ENCODE peak calls at places on chromosomes 13 and 19, in seven cellular contexts. One of them, this sample, is unnamed.

GRCh38 chr19:33510728-33511255 is 10.8 kb downstream of the PEPD start:
- DNase-seq in prostate gland: no peak
- DNase-seq in tibial nerve: no peak
- DNase-seq in lower leg skin: no peak
- DNase-seq in ovary: no peak
- DNase-seq in body of pancreas: no peak
- DNase-seq in HCT116: no peak
- DNase-seq in this sample: no peak

GRCh38 chr19:16764280-16764679 is 44.6 kb downstream of the NWD1 start:
- DNase-seq in prostate gland: no peak
- DNase-seq in tibial nerve: no peak
- DNase-seq in lower leg skin: no peak
- DNase-seq in ovary: no peak
- DNase-seq in body of pancreas: no peak
- DNase-seq in HCT116: no peak
- DNase-seq in this sample: no peak

GRCh38 chr13:34064456-34065205 is 246.7 kb downstream of the RFC3 start:
- DNase-seq in prostate gland: no peak
- DNase-seq in tibial nerve: no peak
- DNase-seq in lower leg skin: no peak
- DNase-seq in ovary: no peak
- DNase-seq in body of pancreas: no peak
- DNase-seq in HCT116: no peak
- DNase-seq in this sample: no peak

GRCh38 chr13:29369060-29369743 is 226.3 kb downstream of the SLC7A1 start:
- DNase-seq in prostate gland: peak
- DNase-seq in tibial nerve: no peak
- DNase-seq in lower leg skin: no peak
- DNase-seq in ovary: no peak
- DNase-seq in body of pancreas: no peak
- DNase-seq in HCT116: peak
- DNase-seq in this sample: peak

GRCh38 chr13:112587359-112587766 is 590 bp downstream of the TUBGCP3 start:
- DNase-seq in prostate gland: peak
- DNase-seq in tibial nerve: peak
- DNase-seq in lower leg skin: peak
- DNase-seq in ovary: peak
- DNase-seq in body of pancreas: peak
- DNase-seq in HCT116: peak
- DNase-seq in this sample: peak

GRCh38 chr19:43631491-43631890 is 8.2 kb downstream of the CADM4 start:
- DNase-seq in prostate gland: no peak
- DNase-seq in tibial nerve: no peak
- DNase-seq in lower leg skin: no peak
- DNase-seq in ovary: no peak
- DNase-seq in body of pancreas: no peak
- DNase-seq in HCT116: no peak
- DNase-seq in this sample: no peak

GRCh38 chr19:42122691-42123607 is 9.3 kb downstream of the POU2F2 start:
- DNase-seq in prostate gland: no peak
- DNase-seq in tibial nerve: no peak
- DNase-seq in lower leg skin: no peak
- DNase-seq in ovary: no peak
- DNase-seq in body of pancreas: no peak
- DNase-seq in HCT116: no peak
- DNase-seq in this sample: no peak

GRCh38 chr13:42992585-42993122 is 613 bp upstream of the EPSTI1 start:
- DNase-seq in prostate gland: no peak
- DNase-seq in tibial nerve: no peak
- DNase-seq in lower leg skin: no peak
- DNase-seq in ovary: no peak
- DNase-seq in body of pancreas: no peak
- DNase-seq in HCT116: no peak
- DNase-seq in this sample: no peak

GRCh38 chr13:97030705-97031452 is 36.6 kb upstream of the OXGR1 start:
- DNase-seq in prostate gland: no peak
- DNase-seq in tibial nerve: no peak
- DNase-seq in lower leg skin: no peak
- DNase-seq in ovary: no peak
- DNase-seq in body of pancreas: no peak
- DNase-seq in HCT116: peak
- DNase-seq in this sample: peak

GRCh38 chr19:370641-371330 is 26.2 kb upstream of the MIER2 start:
- DNase-seq in prostate gland: no peak
- DNase-seq in tibial nerve: no peak
- DNase-seq in lower leg skin: peak
- DNase-seq in ovary: peak
- DNase-seq in body of pancreas: no peak
- DNase-seq in HCT116: no peak
- DNase-seq in this sample: no peak

GRCh38 chr19:29690842-29691241 is 24.2 kb downstream of the C19orf12 start:
- DNase-seq in prostate gland: no peak
- DNase-seq in tibial nerve: no peak
- DNase-seq in lower leg skin: no peak
- DNase-seq in ovary: no peak
- DNase-seq in body of pancreas: no peak
- DNase-seq in HCT116: peak
- DNase-seq in this sample: peak

GRCh38 chr19:29686285-29686805 is 21.1 kb downstream of the PLEKHF1 start:
- DNase-seq in prostate gland: no peak
- DNase-seq in tibial nerve: no peak
- DNase-seq in lower leg skin: no peak
- DNase-seq in ovary: no peak
- DNase-seq in body of pancreas: no peak
- DNase-seq in HCT116: no peak
- DNase-seq in this sample: no peak

GRCh38 chr19:29687897-29688728 is 22.9 kb downstream of the PLEKHF1 start:
- DNase-seq in prostate gland: no peak
- DNase-seq in tibial nerve: no peak
- DNase-seq in lower leg skin: no peak
- DNase-seq in ovary: no peak
- DNase-seq in body of pancreas: no peak
- DNase-seq in HCT116: no peak
- DNase-seq in this sample: peak

GRCh38 chr19:29685326-29685725 is 20.1 kb downstream of the PLEKHF1 start:
- DNase-seq in prostate gland: peak
- DNase-seq in tibial nerve: no peak
- DNase-seq in lower leg skin: no peak
- DNase-seq in ovary: no peak
- DNase-seq in body of pancreas: no peak
- DNase-seq in HCT116: no peak
- DNase-seq in this sample: no peak

DNA sequence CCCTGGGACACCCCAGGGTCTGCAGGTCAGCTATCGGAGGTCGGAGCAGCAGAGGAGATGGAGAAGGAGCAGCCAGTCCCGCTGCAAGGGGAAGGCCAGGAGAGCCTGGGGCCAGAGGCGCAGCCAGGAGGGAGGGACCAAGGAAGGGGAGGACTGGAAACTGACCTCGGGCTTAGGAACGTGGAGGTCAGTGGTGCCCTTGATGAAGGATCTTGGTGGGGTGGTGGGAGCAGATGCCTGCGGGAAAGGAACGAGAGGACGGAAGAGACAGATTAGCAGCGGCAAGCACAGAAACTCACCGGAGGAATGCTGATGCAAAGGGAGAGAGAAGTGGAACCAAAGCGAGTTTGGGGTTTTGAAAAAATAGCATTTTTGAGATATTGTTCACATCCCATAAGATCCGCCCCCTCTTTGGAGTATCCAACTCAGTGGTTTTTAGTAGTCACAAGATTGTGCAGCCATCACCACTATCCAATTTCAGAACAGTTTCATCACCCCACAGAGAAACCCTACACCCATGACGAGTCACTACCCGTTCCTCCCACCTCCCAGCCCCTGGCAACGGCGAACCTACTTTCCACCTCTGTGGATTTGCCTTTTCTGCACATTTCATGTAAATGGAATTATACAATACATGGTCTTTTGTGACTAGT is 22.1 kb downstream of the PLEKHF1 start:
- DNase-seq in prostate gland: no peak
- DNase-seq in tibial nerve: peak
- DNase-seq in lower leg skin: peak
- DNase-seq in ovary: peak
- DNase-seq in body of pancreas: no peak
- DNase-seq in HCT116: no peak
- DNase-seq in this sample: peak
- TF ChIP-seq POLR2A in prostate gland: no peak
- TF ChIP-seq POLR2A in tibial nerve: no peak
- TF ChIP-seq POLR2A in lower leg skin: no peak
- TF ChIP-seq POLR2A in ovary: peak
- TF ChIP-seq POLR2A in body of pancreas: no peak
- TF ChIP-seq POLR2A in HCT116: no peak
- TF ChIP-seq POLR2A in this sample: no peak

DNA sequence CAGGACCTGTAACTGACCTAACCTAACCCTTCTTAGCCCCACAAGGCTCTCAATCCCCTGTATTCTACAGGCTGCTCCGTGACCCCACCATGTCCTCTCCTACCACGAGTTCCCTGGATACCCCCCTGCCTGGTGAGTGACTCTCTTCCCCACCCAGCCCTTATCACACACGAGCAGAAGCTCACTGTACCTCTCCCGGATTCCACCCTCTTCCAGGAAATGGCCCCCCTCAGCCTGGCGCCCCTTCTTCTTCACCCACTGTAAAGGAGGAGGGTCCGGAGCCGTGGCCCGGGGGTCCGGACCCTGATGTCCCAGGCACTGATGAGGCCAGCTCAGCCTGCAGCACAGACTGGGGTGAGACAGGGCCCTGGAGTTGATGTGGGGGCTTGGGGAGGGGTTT is 1.3 kb downstream of the NR1H2 start:
- DNase-seq in prostate gland: no peak
- DNase-seq in tibial nerve: no peak
- DNase-seq in lower leg skin: no peak
- DNase-seq in ovary: no peak
- DNase-seq in body of pancreas: peak
- DNase-seq in HCT116: no peak
- DNase-seq in this sample: peak
- TF ChIP-seq POLR2A in prostate gland: no peak
- TF ChIP-seq POLR2A in tibial nerve: no peak
- TF ChIP-seq POLR2A in lower leg skin: no peak
- TF ChIP-seq POLR2A in ovary: no peak
- TF ChIP-seq POLR2A in body of pancreas: no peak
- TF ChIP-seq POLR2A in HCT116: no peak
- TF ChIP-seq POLR2A in this sample: peak

GRCh38 chr13:65057986-65058385 is 2172.2 kb downstream of the PCDH9 start:
- DNase-seq in prostate gland: no peak
- DNase-seq in tibial nerve: no peak
- DNase-seq in lower leg skin: no peak
- DNase-seq in ovary: no peak
- DNase-seq in body of pancreas: no peak
- DNase-seq in HCT116: no peak
- DNase-seq in this sample: no peak
- TF ChIP-seq POLR2A in prostate gland: no peak
- TF ChIP-seq POLR2A in tibial nerve: no peak
- TF ChIP-seq POLR2A in lower leg skin: no peak
- TF ChIP-seq POLR2A in ovary: no peak
- TF ChIP-seq POLR2A in body of pancreas: no peak
- TF ChIP-seq POLR2A in HCT116: no peak
- TF ChIP-seq POLR2A in this sample: no peak

GRCh38 chr19:40589723-40590429 is 11.3 kb upstream of the LTBP4 start:
- DNase-seq in prostate gland: no peak
- DNase-seq in tibial nerve: no peak
- DNase-seq in lower leg skin: no peak
- DNase-seq in ovary: no peak
- DNase-seq in body of pancreas: no peak
- DNase-seq in HCT116: no peak
- DNase-seq in this sample: no peak

GRCh38 chr19:40590464-40591265 is 10.5 kb upstream of the LTBP4 start:
- DNase-seq in prostate gland: no peak
- DNase-seq in tibial nerve: no peak
- DNase-seq in lower leg skin: no peak
- DNase-seq in ovary: no peak
- DNase-seq in body of pancreas: no peak
- DNase-seq in HCT116: no peak
- DNase-seq in this sample: no peak

GRCh38 chr19:40588926-40589569 is 12.1 kb upstream of the LTBP4 start:
- DNase-seq in prostate gland: no peak
- DNase-seq in tibial nerve: no peak
- DNase-seq in lower leg skin: no peak
- DNase-seq in ovary: no peak
- DNase-seq in body of pancreas: no peak
- DNase-seq in HCT116: no peak
- DNase-seq in this sample: no peak

GRCh38 chr19:40586611-40587010 is 9.9 kb downstream of the SHKBP1 start:
- DNase-seq in prostate gland: no peak
- DNase-seq in tibial nerve: no peak
- DNase-seq in lower leg skin: no peak
- DNase-seq in ovary: no peak
- DNase-seq in body of pancreas: no peak
- DNase-seq in HCT116: no peak
- DNase-seq in this sample: no peak

DNA sequence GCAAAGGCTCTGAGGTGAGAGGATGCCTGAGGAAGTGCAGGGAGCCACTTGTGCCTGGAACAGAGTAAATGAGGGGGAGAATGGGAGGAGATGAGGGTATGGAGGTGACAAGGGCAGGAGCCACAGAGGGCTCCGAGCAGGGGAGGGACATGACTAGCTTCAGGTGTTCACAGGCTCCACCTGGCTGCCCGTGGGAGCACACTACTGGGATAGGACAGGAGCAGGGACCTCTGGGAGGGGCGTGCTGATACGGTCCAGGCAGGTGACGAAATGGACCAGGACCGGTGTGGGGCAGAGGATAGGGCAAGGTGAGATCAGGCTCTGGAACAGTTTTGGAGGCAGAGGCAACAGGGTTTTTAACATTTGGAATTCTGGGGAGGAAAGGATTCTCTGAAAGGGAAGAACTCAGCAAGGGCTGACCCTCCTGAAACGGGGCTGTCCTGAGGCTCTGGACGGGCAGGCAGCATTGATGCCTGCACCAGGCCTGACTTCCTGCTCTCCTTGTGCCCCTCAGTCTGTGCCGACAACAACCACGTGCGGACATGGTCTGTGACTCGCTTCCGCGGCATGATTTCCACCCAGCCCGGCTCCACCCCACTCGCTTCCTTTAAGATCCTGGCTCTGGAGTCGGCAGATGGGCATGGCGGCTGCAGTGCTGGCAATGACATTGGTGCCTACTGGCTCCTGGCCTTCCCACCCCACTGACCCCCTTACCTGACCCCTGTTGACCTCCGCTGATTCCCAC is 11.6 kb downstream of the SHKBP1 start:
- DNase-seq in prostate gland: no peak
- DNase-seq in tibial nerve: no peak
- DNase-seq in lower leg skin: no peak
- DNase-seq in ovary: no peak
- DNase-seq in body of pancreas: no peak
- DNase-seq in HCT116: peak
- DNase-seq in this sample: no peak
- TF ChIP-seq POLR2A in prostate gland: no peak
- TF ChIP-seq POLR2A in tibial nerve: no peak
- TF ChIP-seq POLR2A in lower leg skin: no peak
- TF ChIP-seq POLR2A in ovary: no peak
- TF ChIP-seq POLR2A in body of pancreas: no peak
- TF ChIP-seq POLR2A in HCT116: no peak
- TF ChIP-seq POLR2A in this sample: no peak